ENCODE peak calls at places on chromosomes 11 and 22, in nine cellular contexts. One of them, this sample, is unnamed.

GRCh38 chr11:117918366-117919255 is 10.6 kb downstream of the TMPRSS13 start:
- DNase-seq in NCI-H460: no peak
- DNase-seq in posterior cingulate gyrus: no peak
- DNase-seq in stimulated activated CD4-positive, alpha-beta T cell treated with anti-CD3 and anti-CD28 coated beads, Interleukin-1b, Interleukin-23, amount 100 ng/mL, for 24 hours: no peak
- DNase-seq in NCI-H1105: no peak
- DNase-seq in COR-L47: no peak
- DNase-seq in M059J: no peak
- DNase-seq in activated CD4-positive, alpha-beta memory T cell treated with anti-CD3 and anti-CD28 coated beads, Interleukin-2, amount 10 ng/mL, durations not matched to agents 7 days and 5 days: no peak
- DNase-seq in nephron progenitor cell: no peak
- DNase-seq in this sample: no peak

GRCh38 chr11:124736738-124737137 is 3.0 kb upstream of the NRGN start:
- DNase-seq in NCI-H460: no peak
- DNase-seq in posterior cingulate gyrus: no peak
- DNase-seq in stimulated activated CD4-positive, alpha-beta T cell treated with anti-CD3 and anti-CD28 coated beads, Interleukin-1b, Interleukin-23, amount 100 ng/mL, for 24 hours: no peak
- DNase-seq in NCI-H1105: no peak
- DNase-seq in COR-L47: no peak
- DNase-seq in M059J: no peak
- DNase-seq in activated CD4-positive, alpha-beta memory T cell treated with anti-CD3 and anti-CD28 coated beads, Interleukin-2, amount 10 ng/mL, durations not matched to agents 7 days and 5 days: no peak
- DNase-seq in nephron progenitor cell: no peak
- DNase-seq in this sample: no peak

GRCh38 chr11:68012044-68012842 is 2.1 kb downstream of the ALDH3B1 start:
- DNase-seq in NCI-H460: no peak
- DNase-seq in posterior cingulate gyrus: no peak
- DNase-seq in stimulated activated CD4-positive, alpha-beta T cell treated with anti-CD3 and anti-CD28 coated beads, Interleukin-1b, Interleukin-23, amount 100 ng/mL, for 24 hours: no peak
- DNase-seq in NCI-H1105: no peak
- DNase-seq in COR-L47: no peak
- DNase-seq in M059J: no peak
- DNase-seq in activated CD4-positive, alpha-beta memory T cell treated with anti-CD3 and anti-CD28 coated beads, Interleukin-2, amount 10 ng/mL, durations not matched to agents 7 days and 5 days: no peak
- DNase-seq in nephron progenitor cell: no peak
- DNase-seq in this sample: no peak

GRCh38 chr11:89184021-89184420 is 6.3 kb downstream of the TYR start:
- DNase-seq in NCI-H460: no peak
- DNase-seq in posterior cingulate gyrus: no peak
- DNase-seq in stimulated activated CD4-positive, alpha-beta T cell treated with anti-CD3 and anti-CD28 coated beads, Interleukin-1b, Interleukin-23, amount 100 ng/mL, for 24 hours: no peak
- DNase-seq in NCI-H1105: no peak
- DNase-seq in COR-L47: no peak
- DNase-seq in M059J: peak
- DNase-seq in activated CD4-positive, alpha-beta memory T cell treated with anti-CD3 and anti-CD28 coated beads, Interleukin-2, amount 10 ng/mL, durations not matched to agents 7 days and 5 days: no peak
- DNase-seq in nephron progenitor cell: no peak
- DNase-seq in this sample: no peak

GRCh38 chr22:46666577-46667244 is 46.5 kb downstream of the GRAMD4 start:
- DNase-seq in NCI-H460: no peak
- DNase-seq in posterior cingulate gyrus: no peak
- DNase-seq in stimulated activated CD4-positive, alpha-beta T cell treated with anti-CD3 and anti-CD28 coated beads, Interleukin-1b, Interleukin-23, amount 100 ng/mL, for 24 hours: no peak
- DNase-seq in NCI-H1105: no peak
- DNase-seq in COR-L47: no peak
- DNase-seq in M059J: no peak
- DNase-seq in activated CD4-positive, alpha-beta memory T cell treated with anti-CD3 and anti-CD28 coated beads, Interleukin-2, amount 10 ng/mL, durations not matched to agents 7 days and 5 days: no peak
- DNase-seq in nephron progenitor cell: no peak
- DNase-seq in this sample: no peak

GRCh38 chr11:2114430-2115241 is 24.6 kb downstream of the IGF2 start:
- DNase-seq in NCI-H460: no peak
- DNase-seq in posterior cingulate gyrus: no peak
- DNase-seq in stimulated activated CD4-positive, alpha-beta T cell treated with anti-CD3 and anti-CD28 coated beads, Interleukin-1b, Interleukin-23, amount 100 ng/mL, for 24 hours: no peak
- DNase-seq in NCI-H1105: no peak
- DNase-seq in COR-L47: no peak
- DNase-seq in M059J: no peak
- DNase-seq in activated CD4-positive, alpha-beta memory T cell treated with anti-CD3 and anti-CD28 coated beads, Interleukin-2, amount 10 ng/mL, durations not matched to agents 7 days and 5 days: no peak
- DNase-seq in nephron progenitor cell: no peak
- DNase-seq in this sample: no peak

GRCh38 chr22:38729946-38730345 is 24.2 kb downstream of the GTPBP1 start:
- DNase-seq in NCI-H460: no peak
- DNase-seq in posterior cingulate gyrus: no peak
- DNase-seq in stimulated activated CD4-positive, alpha-beta T cell treated with anti-CD3 and anti-CD28 coated beads, Interleukin-1b, Interleukin-23, amount 100 ng/mL, for 24 hours: no peak
- DNase-seq in NCI-H1105: no peak
- DNase-seq in COR-L47: no peak
- DNase-seq in M059J: no peak
- DNase-seq in activated CD4-positive, alpha-beta memory T cell treated with anti-CD3 and anti-CD28 coated beads, Interleukin-2, amount 10 ng/mL, durations not matched to agents 7 days and 5 days: no peak
- DNase-seq in nephron progenitor cell: no peak
- DNase-seq in this sample: no peak

GRCh38 chr11:112290462-112290894 is 29.8 kb upstream of the PLET1 start:
- DNase-seq in NCI-H460: no peak
- DNase-seq in posterior cingulate gyrus: no peak
- DNase-seq in stimulated activated CD4-positive, alpha-beta T cell treated with anti-CD3 and anti-CD28 coated beads, Interleukin-1b, Interleukin-23, amount 100 ng/mL, for 24 hours: no peak
- DNase-seq in NCI-H1105: no peak
- DNase-seq in COR-L47: no peak
- DNase-seq in M059J: peak
- DNase-seq in activated CD4-positive, alpha-beta memory T cell treated with anti-CD3 and anti-CD28 coated beads, Interleukin-2, amount 10 ng/mL, durations not matched to agents 7 days and 5 days: no peak
- DNase-seq in nephron progenitor cell: no peak
- DNase-seq in this sample: no peak

GRCh38 chr11:134557571-134558257 is 145.7 kb upstream of the B3GAT1 start:
- DNase-seq in NCI-H460: no peak
- DNase-seq in posterior cingulate gyrus: no peak
- DNase-seq in stimulated activated CD4-positive, alpha-beta T cell treated with anti-CD3 and anti-CD28 coated beads, Interleukin-1b, Interleukin-23, amount 100 ng/mL, for 24 hours: no peak
- DNase-seq in NCI-H1105: no peak
- DNase-seq in COR-L47: no peak
- DNase-seq in M059J: peak
- DNase-seq in activated CD4-positive, alpha-beta memory T cell treated with anti-CD3 and anti-CD28 coated beads, Interleukin-2, amount 10 ng/mL, durations not matched to agents 7 days and 5 days: peak
- DNase-seq in nephron progenitor cell: no peak
- DNase-seq in this sample: no peak

GRCh38 chr11:130783322-130783721 is 133.0 kb downstream of the SNX19 start:
- DNase-seq in NCI-H460: no peak
- DNase-seq in posterior cingulate gyrus: no peak
- DNase-seq in stimulated activated CD4-positive, alpha-beta T cell treated with anti-CD3 and anti-CD28 coated beads, Interleukin-1b, Interleukin-23, amount 100 ng/mL, for 24 hours: no peak
- DNase-seq in NCI-H1105: no peak
- DNase-seq in COR-L47: no peak
- DNase-seq in M059J: peak
- DNase-seq in activated CD4-positive, alpha-beta memory T cell treated with anti-CD3 and anti-CD28 coated beads, Interleukin-2, amount 10 ng/mL, durations not matched to agents 7 days and 5 days: no peak
- DNase-seq in nephron progenitor cell: no peak
- DNase-seq in this sample: no peak

GRCh38 chr11:119479685-119480275 is 56.8 kb upstream of the THY1 start:
- DNase-seq in NCI-H460: peak
- DNase-seq in posterior cingulate gyrus: no peak
- DNase-seq in stimulated activated CD4-positive, alpha-beta T cell treated with anti-CD3 and anti-CD28 coated beads, Interleukin-1b, Interleukin-23, amount 100 ng/mL, for 24 hours: no peak
- DNase-seq in NCI-H1105: no peak
- DNase-seq in COR-L47: no peak
- DNase-seq in M059J: peak
- DNase-seq in activated CD4-positive, alpha-beta memory T cell treated with anti-CD3 and anti-CD28 coated beads, Interleukin-2, amount 10 ng/mL, durations not matched to agents 7 days and 5 days: peak
- DNase-seq in nephron progenitor cell: peak
- DNase-seq in this sample: no peak

GRCh38 chr11:44782478-44782877 is 55.7 kb downstream of the TSPAN18 start:
- DNase-seq in NCI-H460: no peak
- DNase-seq in posterior cingulate gyrus: no peak
- DNase-seq in stimulated activated CD4-positive, alpha-beta T cell treated with anti-CD3 and anti-CD28 coated beads, Interleukin-1b, Interleukin-23, amount 100 ng/mL, for 24 hours: no peak
- DNase-seq in NCI-H1105: no peak
- DNase-seq in COR-L47: no peak
- DNase-seq in M059J: no peak
- DNase-seq in activated CD4-positive, alpha-beta memory T cell treated with anti-CD3 and anti-CD28 coated beads, Interleukin-2, amount 10 ng/mL, durations not matched to agents 7 days and 5 days: no peak
- DNase-seq in nephron progenitor cell: no peak
- DNase-seq in this sample: no peak

GRCh38 chr11:67634366-67635230 is 4.9 kb upstream of the NUDT8 start:
- DNase-seq in NCI-H460: no peak
- DNase-seq in posterior cingulate gyrus: no peak
- DNase-seq in stimulated activated CD4-positive, alpha-beta T cell treated with anti-CD3 and anti-CD28 coated beads, Interleukin-1b, Interleukin-23, amount 100 ng/mL, for 24 hours: no peak
- DNase-seq in NCI-H1105: no peak
- DNase-seq in COR-L47: no peak
- DNase-seq in M059J: no peak
- DNase-seq in activated CD4-positive, alpha-beta memory T cell treated with anti-CD3 and anti-CD28 coated beads, Interleukin-2, amount 10 ng/mL, durations not matched to agents 7 days and 5 days: no peak
- DNase-seq in nephron progenitor cell: no peak
- DNase-seq in this sample: no peak

GRCh38 chr11:46293616-46294015 is 16.2 kb downstream of the CREB3L1 start:
- DNase-seq in NCI-H460: no peak
- DNase-seq in posterior cingulate gyrus: no peak
- DNase-seq in stimulated activated CD4-positive, alpha-beta T cell treated with anti-CD3 and anti-CD28 coated beads, Interleukin-1b, Interleukin-23, amount 100 ng/mL, for 24 hours: no peak
- DNase-seq in NCI-H1105: no peak
- DNase-seq in COR-L47: no peak
- DNase-seq in M059J: peak
- DNase-seq in activated CD4-positive, alpha-beta memory T cell treated with anti-CD3 and anti-CD28 coated beads, Interleukin-2, amount 10 ng/mL, durations not matched to agents 7 days and 5 days: no peak
- DNase-seq in nephron progenitor cell: no peak
- DNase-seq in this sample: no peak

GRCh38 chr11:1100417-1101245 is 26.0 kb downstream of the MUC2 start:
- DNase-seq in NCI-H460: no peak
- DNase-seq in posterior cingulate gyrus: no peak
- DNase-seq in stimulated activated CD4-positive, alpha-beta T cell treated with anti-CD3 and anti-CD28 coated beads, Interleukin-1b, Interleukin-23, amount 100 ng/mL, for 24 hours: no peak
- DNase-seq in NCI-H1105: no peak
- DNase-seq in COR-L47: no peak
- DNase-seq in M059J: no peak
- DNase-seq in activated CD4-positive, alpha-beta memory T cell treated with anti-CD3 and anti-CD28 coated beads, Interleukin-2, amount 10 ng/mL, durations not matched to agents 7 days and 5 days: no peak
- DNase-seq in nephron progenitor cell: no peak
- DNase-seq in this sample: no peak